ENCODE peak calls at places on chromosome 7, in ten cellular contexts. One of them, this sample, is unnamed. For H3K4me1, the result is how much of the 10 kb centered on the place peaks cover.

GRCh38 chr7:85396676-85397075 is 209.8 kb upstream of the SEMA3D start:
- DNase-seq in Karpas-422: no peak
- DNase-seq in mammary epithelial cell: no peak
- DNase-seq in hepatocyte: no peak
- DNase-seq in H1: no peak
- DNase-seq in HepG2: no peak
- DNase-seq in keratinocyte: no peak
- DNase-seq in SK-N-SH: no peak
- DNase-seq in astrocyte: no peak
- DNase-seq in fibroblast of lung: no peak
- DNase-seq in this sample: no peak

GRCh38 chr7:140640060-140640611 is 477 bp downstream of the DENND2A start:
- DNase-seq in HepG2: no peak
- DNase-seq in fibroblast of lung: peak
- DNase-seq in keratinocyte: no peak
- DNase-seq in hepatocyte: peak
- DNase-seq in H1: peak
- DNase-seq in Karpas-422: no peak
- DNase-seq in astrocyte: peak
- DNase-seq in SK-N-SH: peak
- DNase-seq in mammary epithelial cell: no peak
- DNase-seq in this sample: no peak

GRCh38 chr7:74575083-74575803 is 82.3 kb upstream of the GTF2I start:
- DNase-seq in SK-N-SH: no peak
- DNase-seq in HepG2: no peak
- DNase-seq in hepatocyte: peak
- DNase-seq in astrocyte: peak
- DNase-seq in fibroblast of lung: peak
- DNase-seq in Karpas-422: no peak
- DNase-seq in H1: no peak
- DNase-seq in mammary epithelial cell: peak
- DNase-seq in keratinocyte: peak
- DNase-seq in this sample: no peak

GRCh38 chr7:15508258-15508657 is 53.6 kb downstream of the AGMO start:
- DNase-seq in astrocyte: peak
- DNase-seq in keratinocyte: no peak
- DNase-seq in HepG2: no peak
- DNase-seq in SK-N-SH: no peak
- DNase-seq in fibroblast of lung: peak
- DNase-seq in H1: no peak
- DNase-seq in hepatocyte: no peak
- DNase-seq in Karpas-422: no peak
- DNase-seq in mammary epithelial cell: no peak
- DNase-seq in this sample: no peak

GRCh38 chr7:18829101-18829486 is 288.3 kb downstream of the TWIST1 start:
- DNase-seq in keratinocyte: no peak
- DNase-seq in astrocyte: no peak
- DNase-seq in HepG2: no peak
- DNase-seq in H1: no peak
- DNase-seq in Karpas-422: no peak
- DNase-seq in hepatocyte: no peak
- DNase-seq in SK-N-SH: peak
- DNase-seq in mammary epithelial cell: no peak
- DNase-seq in fibroblast of lung: no peak
- DNase-seq in this sample: no peak

GRCh38 chr7:110522061-110522750 is 568.7 kb upstream of the LRRN3 start:
- DNase-seq in mammary epithelial cell: no peak
- DNase-seq in astrocyte: peak
- DNase-seq in hepatocyte: no peak
- DNase-seq in HepG2: peak
- DNase-seq in H1: no peak
- DNase-seq in fibroblast of lung: peak
- DNase-seq in keratinocyte: no peak
- DNase-seq in Karpas-422: no peak
- DNase-seq in SK-N-SH: peak
- DNase-seq in this sample: no peak

GRCh38 chr7:65216469-65216868 is 157.2 kb upstream of the ZNF92 start:
- DNase-seq in keratinocyte: peak
- DNase-seq in SK-N-SH: peak
- DNase-seq in Karpas-422: peak
- DNase-seq in HepG2: peak
- DNase-seq in H1: peak
- DNase-seq in astrocyte: peak
- DNase-seq in fibroblast of lung: peak
- DNase-seq in hepatocyte: peak
- DNase-seq in mammary epithelial cell: peak
- DNase-seq in this sample: peak

GRCh38 chr7:81488210-81488609 is 281.6 kb downstream of the HGF start:
- DNase-seq in H1: no peak
- DNase-seq in astrocyte: no peak
- DNase-seq in SK-N-SH: no peak
- DNase-seq in keratinocyte: no peak
- DNase-seq in HepG2: no peak
- DNase-seq in hepatocyte: no peak
- DNase-seq in Karpas-422: no peak
- DNase-seq in mammary epithelial cell: peak
- DNase-seq in fibroblast of lung: no peak
- DNase-seq in this sample: no peak

GRCh38 chr7:48643420-48644013 is 280.8 kb upstream of the CDC14C start:
- DNase-seq in Karpas-422: no peak
- DNase-seq in HepG2: no peak
- DNase-seq in astrocyte: peak
- DNase-seq in H1: no peak
- DNase-seq in hepatocyte: peak
- DNase-seq in SK-N-SH: no peak
- DNase-seq in keratinocyte: no peak
- DNase-seq in mammary epithelial cell: no peak
- DNase-seq in fibroblast of lung: peak
- DNase-seq in this sample: no peak

GRCh38 chr7:150515248-150515647 is 576 bp downstream of the GIMAP7 start:
- DNase-seq in keratinocyte: no peak
- DNase-seq in SK-N-SH: no peak
- DNase-seq in HepG2: no peak
- DNase-seq in fibroblast of lung: no peak
- DNase-seq in H1: no peak
- DNase-seq in Karpas-422: no peak
- DNase-seq in mammary epithelial cell: no peak
- DNase-seq in hepatocyte: no peak
- DNase-seq in astrocyte: no peak
- DNase-seq in this sample: no peak

DNA sequence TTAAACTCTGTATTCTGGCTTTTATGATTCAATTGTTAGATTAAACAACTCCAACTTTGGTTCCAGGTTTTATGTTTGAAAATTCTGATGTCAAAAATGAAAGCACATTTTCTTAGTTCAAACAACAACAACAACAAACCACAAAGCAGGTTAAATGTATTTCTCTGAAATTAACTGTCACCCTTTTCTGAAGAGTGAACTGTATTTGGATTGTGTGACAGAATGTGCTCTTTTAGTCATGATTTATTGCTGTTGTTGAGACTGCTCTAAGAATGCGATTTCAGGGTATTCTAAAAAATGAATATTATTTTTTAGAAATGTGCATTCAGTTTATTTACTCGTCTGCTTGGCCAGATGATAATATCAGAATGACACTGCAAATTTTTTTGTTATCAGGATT is 144.1 kb downstream of the GNAI1 start:
- DNase-seq in SK-N-SH: no peak
- DNase-seq in Karpas-422: no peak
- DNase-seq in astrocyte: no peak
- DNase-seq in keratinocyte: no peak
- DNase-seq in fibroblast of lung: no peak
- DNase-seq in HepG2: no peak
- DNase-seq in hepatocyte: no peak
- DNase-seq in mammary epithelial cell: no peak
- DNase-seq in H1: no peak
- DNase-seq in this sample: no peak
- H2AFZ ChIP-seq in SK-N-SH: peak
- H2AFZ ChIP-seq in Karpas-422: no peak
- H2AFZ ChIP-seq in astrocyte: no peak
- H2AFZ ChIP-seq in keratinocyte: peak
- H2AFZ ChIP-seq in fibroblast of lung: no peak
- H2AFZ ChIP-seq in HepG2: no peak
- H2AFZ ChIP-seq in hepatocyte: no peak
- H2AFZ ChIP-seq in mammary epithelial cell: no peak
- H2AFZ ChIP-seq in H1: no peak
- H2AFZ ChIP-seq in this sample: no peak

GRCh38 chr7:26155531-26156375 is 3.8 kb downstream of the NFE2L3 start:
- DNase-seq in SK-N-SH: no peak
- DNase-seq in HepG2: peak
- DNase-seq in hepatocyte: no peak
- DNase-seq in mammary epithelial cell: peak
- DNase-seq in astrocyte: peak
- DNase-seq in H1: no peak
- DNase-seq in fibroblast of lung: peak
- DNase-seq in Karpas-422: no peak
- DNase-seq in keratinocyte: no peak
- DNase-seq in this sample: no peak
- H3K4me3 ChIP-seq in SK-N-SH: peak
- H3K4me3 ChIP-seq in HepG2: no peak
- H3K4me3 ChIP-seq in hepatocyte: no peak
- H3K4me3 ChIP-seq in mammary epithelial cell: no peak
- H3K4me3 ChIP-seq in astrocyte: peak
- H3K4me3 ChIP-seq in H1: peak
- H3K4me3 ChIP-seq in fibroblast of lung: peak
- H3K4me3 ChIP-seq in Karpas-422: no peak
- H3K4me3 ChIP-seq in keratinocyte: peak
- H3K4me3 ChIP-seq in this sample: peak

DNA sequence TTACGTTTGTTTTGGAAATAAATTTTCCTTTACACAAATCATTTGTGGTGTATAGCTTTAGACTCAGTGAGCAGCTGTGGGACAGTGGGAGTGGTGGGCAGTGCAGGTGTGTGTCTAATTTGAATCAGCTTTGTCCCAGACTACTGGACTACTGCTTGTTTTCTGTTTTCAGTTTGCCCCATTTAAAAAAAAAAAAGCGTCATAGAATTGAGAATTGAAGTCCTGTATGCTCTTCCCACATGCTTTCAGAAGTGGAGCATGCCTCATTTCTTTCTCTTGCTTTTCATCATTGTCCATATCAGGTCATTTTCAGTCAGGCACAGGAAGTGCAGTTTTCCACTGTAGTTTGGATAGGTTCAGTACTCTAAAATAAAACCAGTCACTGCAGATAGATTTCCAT is 66.1 kb downstream of the SHH start:
- DNase-seq in astrocyte: no peak
- DNase-seq in keratinocyte: no peak
- DNase-seq in Karpas-422: no peak
- DNase-seq in H1: no peak
- DNase-seq in mammary epithelial cell: no peak
- DNase-seq in HepG2: no peak
- DNase-seq in hepatocyte: no peak
- DNase-seq in SK-N-SH: no peak
- DNase-seq in fibroblast of lung: no peak
- DNase-seq in this sample: peak
- H3K4me1 ChIP-seq in astrocyte: under half
- H3K4me1 ChIP-seq in keratinocyte: under half
- H3K4me1 ChIP-seq in Karpas-422: under half
- H3K4me1 ChIP-seq in H1: under half
- H3K4me1 ChIP-seq in mammary epithelial cell: under half
- H3K4me1 ChIP-seq in HepG2: under half
- H3K4me1 ChIP-seq in hepatocyte: under half
- H3K4me1 ChIP-seq in SK-N-SH: under half
- H3K4me1 ChIP-seq in fibroblast of lung: under half
- H3K4me1 ChIP-seq in this sample: half or more

GRCh38 chr7:143429770-143430698 is 13.2 kb upstream of the TAS2R60 start:
- DNase-seq in H1: no peak
- DNase-seq in mammary epithelial cell: no peak
- DNase-seq in HepG2: no peak
- DNase-seq in fibroblast of lung: peak
- DNase-seq in astrocyte: peak
- DNase-seq in keratinocyte: peak
- DNase-seq in hepatocyte: no peak
- DNase-seq in SK-N-SH: no peak
- DNase-seq in Karpas-422: no peak
- DNase-seq in this sample: no peak
- H2AFZ ChIP-seq in H1: no peak
- H2AFZ ChIP-seq in mammary epithelial cell: peak
- H2AFZ ChIP-seq in HepG2: no peak
- H2AFZ ChIP-seq in fibroblast of lung: peak
- H2AFZ ChIP-seq in astrocyte: no peak
- H2AFZ ChIP-seq in keratinocyte: peak
- H2AFZ ChIP-seq in hepatocyte: no peak
- H2AFZ ChIP-seq in SK-N-SH: peak
- H2AFZ ChIP-seq in Karpas-422: no peak
- H2AFZ ChIP-seq in this sample: no peak